ENCODE peak calls at places on chromosome 17, in nine cellular contexts. Q is spleen, R is endodermal cell, F is brain microvascular endothelial cell, E is Peyer's patch, U is omental fat pad, M is pancreas, K is adrenal gland, N is upper lobe of left lung. O is an unnamed sample.

GRCh38 chr17:61689610-61690180 is 98.7 kb upstream of the NACA2 start:
- DNase-seq in Q (no peak), R (no peak), F (peak; percentile 21), E (no peak), U (no peak), M (no peak), K (no peak), N (no peak), O (no peak)

GRCh38 chr17:80981062-80981902 is 10.4 kb upstream of the CHMP6 start:
- DNase-seq in Q (peak; percentile 82), R (peak; percentile 92), F (no peak), E (no peak), U (no peak), M (no peak), K (no peak), N (peak; percentile 91), O (peak; percentile 88)

GRCh38 chr17:61849674-61850073 is 13.7 kb downstream of the BRIP1 start:
- DNase-seq in Q (no peak), R (no peak), F (no peak), E (no peak), U (no peak), M (no peak), K (no peak), N (no peak), O (no peak)

GRCh38 chr17:32755045-32755805 is 121.7 kb downstream of the MYO1D start:
- DNase-seq in Q (no peak), R (no peak), F (peak; percentile 41), E (no peak), U (no peak), M (no peak), K (no peak), N (no peak), O (peak; percentile 37)

GRCh38 chr17:72287586-72287985 is 166.8 kb downstream of the SOX9 start:
- DNase-seq in Q (no peak), R (no peak), F (no peak), E (no peak), U (no peak), M (peak; percentile 68), K (no peak), N (no peak), O (no peak)

GRCh38 chr17:65530158-65530984 is 31.1 kb downstream of the AXIN2 start:
- DNase-seq in Q (peak; percentile 68), R (peak; percentile 56), F (no peak), E (peak; percentile 71), U (no peak), M (no peak), K (no peak), N (no peak), O (no peak)

GRCh38 chr17:78904371-78904770 is 1.4 kb upstream of the CEP295NL start:
- DNase-seq in Q (no peak), R (no peak), F (no peak), E (no peak), U (no peak), M (no peak), K (no peak), N (no peak), O (no peak)

GRCh38 chr17:80160536-80160935 is 9.3 kb upstream of the CARD14 start:
- DNase-seq in Q (no peak), R (no peak), F (no peak), E (no peak), U (no peak), M (no peak), K (no peak), N (no peak), O (no peak)

GRCh38 chr17:70098030-70098429 is 23.0 kb downstream of the KCNJ16 start:
- DNase-seq in Q (no peak), R (no peak), F (no peak), E (no peak), U (no peak), M (no peak), K (no peak), N (no peak), O (no peak)

GRCh38 chr17:47239663-47240374 is 13.8 kb upstream of the ITGB3 start:
- DNase-seq in Q (no peak), R (no peak), F (peak; percentile 99), E (no peak), U (peak; percentile 66), M (no peak), K (peak; percentile 96), N (peak; percentile 6), O (no peak)

GRCh38 chr17:10968007-10968406 is 130.1 kb upstream of the PIRT start:
- DNase-seq in Q (no peak), R (no peak), F (no peak), E (no peak), U (no peak), M (no peak), K (no peak), N (no peak), O (no peak)

GRCh38 chr17:67993998-67994361 is 2.3 kb downstream of the C17orf58 start:
- DNase-seq in Q (no peak), R (no peak), F (no peak), E (no peak), U (no peak), M (peak; percentile 67), K (peak; percentile 21), N (peak; percentile 79), O (peak; percentile 54)

GRCh38 chr17:50501906-50502642 is 6.2 kb upstream of the MYCBPAP start:
- DNase-seq in Q (peak; percentile 9), R (peak; percentile 42), F (no peak), E (peak; percentile 9), U (no peak), M (no peak), K (no peak), N (no peak), O (no peak)

GRCh38 chr17:73480740-73481139 is 163.5 kb downstream of the SDK2 start:
- DNase-seq in Q (no peak), R (no peak), F (peak; percentile 3), E (no peak), U (no peak), M (no peak), K (no peak), N (no peak), O (no peak)

DNA sequence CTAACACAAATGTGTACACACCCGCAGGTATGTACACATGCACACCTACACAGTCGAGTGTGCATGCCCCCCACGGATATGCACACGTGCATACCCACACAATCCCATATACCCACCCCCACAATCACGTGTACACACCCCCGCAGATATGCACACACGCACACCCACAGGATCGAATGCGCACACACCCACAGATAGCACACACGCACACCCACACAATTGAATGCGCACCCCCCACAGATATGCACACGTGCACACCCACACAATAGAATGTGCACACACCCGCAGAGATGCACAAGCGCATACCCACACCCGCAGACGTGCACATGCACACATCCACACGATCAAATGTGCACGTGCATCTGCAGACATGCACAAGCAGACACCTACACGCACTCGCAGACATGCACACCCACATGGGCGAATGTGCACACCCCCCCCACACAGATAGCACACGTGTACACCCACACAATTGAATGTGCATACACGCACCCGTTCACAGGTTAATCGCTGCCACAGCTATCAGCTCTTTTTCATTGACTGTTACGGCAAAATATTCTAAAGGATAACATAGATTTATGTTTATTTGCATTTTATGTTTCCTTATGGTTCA is 10.8 kb downstream of the ZNF750 start:
- DNase-seq in Q (no peak), R (no peak), F (no peak), E (no peak), U (no peak), M (peak; percentile 28), K (no peak), N (no peak), O (no peak)
- TF ChIP-seq CTCF in Q (no peak), R (no peak), F (no peak), E (no peak), U (no peak), M (no peak), K (no peak), N (no peak), O (no peak)

DNA sequence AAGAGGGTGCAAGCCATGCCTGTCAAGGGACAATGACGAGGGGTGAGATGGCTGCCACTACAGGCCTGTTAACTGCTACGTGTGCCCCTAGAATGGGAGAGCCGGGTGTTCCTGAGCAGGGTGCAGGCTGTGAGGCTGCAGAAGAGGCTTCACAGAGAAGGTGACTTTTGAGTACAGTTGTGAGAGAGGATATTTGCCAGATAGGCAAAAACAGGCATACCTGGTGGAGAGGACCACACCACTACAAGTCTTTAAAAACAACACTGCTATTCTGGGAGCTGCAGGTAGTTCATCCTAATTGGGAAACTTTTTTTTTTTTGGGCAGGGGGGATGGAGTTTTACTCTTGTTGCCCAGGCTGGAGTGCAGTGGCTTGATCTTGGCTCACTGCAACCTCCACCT is 50.7 kb upstream of the ICAM2 start:
- DNase-seq in Q (no peak), R (no peak), F (no peak), E (no peak), U (no peak), M (no peak), K (no peak), N (no peak), O (no peak)
- TF ChIP-seq CTCF in Q (no peak), R (no peak), F (no peak), E (no peak), U (no peak), M (no peak), K (no peak), N (no peak), O (no peak)

GRCh38 chr17:4818276-4818675 is 11.3 kb downstream of the PLD2 start:
- DNase-seq in Q (no peak), R (peak; percentile 71), F (no peak), E (no peak), U (no peak), M (no peak), K (no peak), N (no peak), O (no peak)

GRCh38 chr17:4812690-4813089 is 5.7 kb downstream of the PLD2 start:
- DNase-seq in Q (no peak), R (no peak), F (no peak), E (no peak), U (no peak), M (no peak), K (no peak), N (no peak), O (no peak)

GRCh38 chr17:4816826-4817225 is 9.9 kb downstream of the PLD2 start:
- DNase-seq in Q (no peak), R (no peak), F (no peak), E (no peak), U (no peak), M (no peak), K (no peak), N (no peak), O (no peak)

GRCh38 chr17:4811471-4811870 is 4.5 kb downstream of the PLD2 start:
- DNase-seq in Q (no peak), R (no peak), F (no peak), E (no peak), U (no peak), M (no peak), K (no peak), N (no peak), O (no peak)

GRCh38 chr17:4815043-4815675 is 8.2 kb downstream of the PLD2 start:
- DNase-seq in Q (no peak), R (peak; percentile 71), F (no peak), E (no peak), U (no peak), M (no peak), K (no peak), N (no peak), O (no peak)
- TF ChIP-seq CTCF in Q (no peak), R (peak; percentile 75), F (peak; percentile 55), E (no peak), U (no peak), M (no peak), K (no peak), N (no peak), O (no peak)

DNA sequence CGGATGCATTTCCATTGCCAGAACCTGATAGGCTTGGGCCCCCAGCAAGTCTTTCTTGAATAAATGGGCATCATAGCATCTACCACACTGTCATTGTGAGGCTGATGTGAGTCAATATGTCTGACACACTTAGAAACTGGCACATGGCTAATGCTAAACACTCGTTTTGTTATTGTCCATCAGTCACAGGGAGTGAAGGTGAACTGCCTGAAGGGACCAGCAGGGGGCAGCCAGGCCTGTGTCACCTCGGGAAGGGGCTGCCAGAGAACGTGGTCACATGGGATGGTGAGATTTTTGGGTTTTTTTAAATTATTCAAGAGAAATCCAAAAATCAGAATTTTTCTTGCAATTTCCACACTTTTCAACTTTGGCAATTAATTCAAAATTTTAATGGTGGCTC is 831 bp upstream of the RCVRN start:
- DNase-seq in Q (peak; percentile 74), R (peak; percentile 94), F (no peak), E (no peak), U (no peak), M (no peak), K (no peak), N (no peak), O (peak; percentile 81)
- TF ChIP-seq CTCF in Q (peak; percentile 32), R (peak; percentile 85), F (peak; percentile 63), E (peak; percentile 6), U (no peak), M (no peak), K (peak; percentile 41), N (peak; percentile 33), O (peak; percentile 82)

O was measured in GM20000.